ENCODE peak calls at places on chromosomes 5 and 9, in ten cellular contexts. B, H, Q, I, P, K, Y, U, O and G are unnamed samples.

GRCh38 chr9:137387034-137387890 is 35.7 kb downstream of the EXD3 start:
- DNase-seq in H (peak; percentile 15), O (no peak), U (no peak), Q (no peak), K (no peak), P (no peak), B (no peak), I (no peak), Y (no peak), G (peak; percentile 14)

GRCh38 chr5:65809817-65810531 is 88.0 kb downstream of the NLN start:
- DNase-seq in U (no peak), Y (peak; percentile 98), Q (no peak), P (no peak), H (peak; percentile 84), O (peak; percentile 84), I (peak; percentile 21), B (peak; percentile 46), K (no peak), G (peak; percentile 88)

GRCh38 chr5:67059747-67060490 is 136.7 kb downstream of the CD180 start:
- DNase-seq in I (peak; percentile 56), U (peak; percentile 16), P (no peak), O (peak; percentile 9), H (peak; percentile 81), K (no peak), Q (peak; percentile 61), B (peak; percentile 82), Y (peak; percentile 55), G (peak; percentile 89)

GRCh38 chr5:18745591-18745987 is 1111.3 kb downstream of the TAF11L14 start:
- DNase-seq in O (no peak), U (no peak), Y (peak; percentile 1), I (no peak), Q (no peak), B (no peak), K (no peak), P (no peak), H (no peak), G (no peak)

GRCh38 chr9:126836216-126836615 is 24.2 kb upstream of the ZBTB34 start:
- DNase-seq in P (no peak), Q (no peak), O (peak; percentile 57), I (no peak), B (no peak), Y (peak; percentile 28), K (no peak), H (no peak), U (no peak), G (peak; percentile 15)

GRCh38 chr9:97528529-97529230 is 27.2 kb downstream of the TMOD1 start:
- DNase-seq in K (peak; percentile 42), B (no peak), P (peak; percentile 60), Q (no peak), O (no peak), U (no peak), H (no peak), Y (peak; percentile 8), I (peak; percentile 16), G (no peak)

GRCh38 chr5:139105621-139106071 is 92.5 kb downstream of the SIL1 start:
- DNase-seq in H (no peak), U (no peak), Q (no peak), K (no peak), Y (no peak), O (no peak), B (no peak), P (peak; percentile 39), I (no peak), G (no peak)

GRCh38 chr5:58800410-58800809 is 217.5 kb downstream of the RAB3C start:
- DNase-seq in U (no peak), B (no peak), O (no peak), H (no peak), I (no peak), P (no peak), K (no peak), Q (no peak), Y (no peak), G (no peak)

GRCh38 chr9:2017459-2018161 is 2.5 kb downstream of the SMARCA2 start:
- DNase-seq in U (no peak), B (peak; percentile 43), I (peak; percentile 70), H (peak; percentile 79), Q (peak; percentile 37), Y (peak; percentile 79), K (peak; percentile 79), P (peak; percentile 63), O (peak; percentile 90), G (peak; percentile 85)

GRCh38 chr5:172949426-172949825 is 9.8 kb upstream of the RPL26L1 start:
- DNase-seq in K (no peak), U (no peak), I (no peak), H (no peak), B (no peak), O (no peak), Q (no peak), Y (no peak), P (no peak), G (no peak)

GRCh38 chr5:163347671-163348070 is 89.7 kb upstream of the CCNG1 start:
- DNase-seq in Y (peak; percentile 82), K (peak; percentile 60), P (peak; percentile 68), I (peak; percentile 70), H (peak; percentile 83), O (peak; percentile 52), B (peak; percentile 51), U (peak; percentile 4), Q (peak; percentile 8), G (peak; percentile 79)

DNA sequence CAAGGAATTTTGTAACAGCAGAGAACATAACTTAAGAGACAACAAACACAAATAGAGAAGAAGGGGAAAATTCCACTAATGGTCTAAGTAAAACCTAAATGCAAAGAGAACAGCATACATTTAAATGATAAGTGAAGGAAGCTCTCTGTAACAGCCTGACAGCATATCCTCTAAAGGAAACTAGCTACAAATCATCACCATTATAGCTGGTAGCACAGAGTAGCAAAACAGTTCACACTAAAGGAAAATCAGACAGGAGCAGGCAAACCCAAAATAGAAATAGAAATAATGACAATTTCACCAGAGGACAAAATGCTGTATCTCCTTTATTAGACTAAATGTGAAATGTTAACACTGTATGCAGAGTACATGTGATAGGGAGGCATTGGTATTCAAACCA is 532.8 kb downstream of the PTPRD start:
- DNase-seq in U (no peak), H (no peak), I (no peak), P (no peak), B (no peak), Q (no peak), K (no peak), Y (no peak), O (no peak), G (no peak)
- TF ChIP-seq CTCF in U (no peak), H (no peak), I (no peak), P (no peak), B (no peak), Q (no peak), K (no peak), Y (no peak), O (no peak), G (no peak)

GRCh38 chr5:131530706-131531331 is 104.2 kb downstream of the RAPGEF6 start:
- DNase-seq in Q (no peak), I (no peak), P (no peak), O (no peak), Y (no peak), B (no peak), K (no peak), U (no peak), H (no peak), G (no peak)

GRCh38 chr5:131534995-131535394 is 100.0 kb downstream of the RAPGEF6 start:
- DNase-seq in P (no peak), K (no peak), I (no peak), H (peak; percentile 20), O (no peak), U (no peak), B (no peak), Q (no peak), Y (no peak), G (no peak)

GRCh38 chr5:131536211-131536826 is 98.7 kb downstream of the RAPGEF6 start:
- DNase-seq in B (peak; percentile 34), H (peak; percentile 52), Q (no peak), O (no peak), I (no peak), Y (peak; percentile 26), U (no peak), K (peak; percentile 70), P (no peak), G (peak; percentile 31)

GRCh38 chr5:131532016-131532640 is 102.9 kb downstream of the RAPGEF6 start:
- DNase-seq in H (no peak), O (no peak), Q (no peak), K (no peak), I (no peak), Y (peak; percentile 26), U (no peak), B (no peak), P (no peak), G (no peak)

GRCh38 chr5:131533844-131534243 is 101.2 kb downstream of the RAPGEF6 start:
- DNase-seq in P (no peak), U (no peak), O (no peak), Y (no peak), H (no peak), K (no peak), I (no peak), Q (no peak), B (no peak), G (no peak)
- TF ChIP-seq CTCF in P (peak; percentile 9), U (no peak), O (no peak), Y (peak; percentile 32), H (peak; percentile 26), K (no peak), I (peak; percentile 9), Q (peak; percentile 31), B (peak; percentile 33), G (peak; percentile 13)

GRCh38 chr5:76946090-76946489 is 6.8 kb upstream of the CRHBP start:
- DNase-seq in U (no peak), P (no peak), Y (no peak), Q (no peak), H (no peak), B (no peak), K (no peak), O (no peak), I (no peak), G (no peak)
- TF ChIP-seq CTCF in U (no peak), P (no peak), Y (no peak), Q (no peak), H (no peak), B (no peak), K (no peak), O (no peak), I (no peak), G (no peak)

GRCh38 chr9:114006931-114007691 is 71.0 kb downstream of the AMBP start:
- DNase-seq in B (no peak), H (no peak), U (no peak), I (no peak), P (no peak), O (no peak), K (no peak), Y (no peak), Q (no peak), G (no peak)

GRCh38 chr9:114005371-114006154 is 72.5 kb downstream of the AMBP start:
- DNase-seq in K (no peak), O (no peak), Q (no peak), B (no peak), H (no peak), P (no peak), U (no peak), Y (no peak), I (no peak), G (no peak)

GRCh38 chr9:114008667-114009410 is 69.3 kb downstream of the AMBP start:
- DNase-seq in Q (no peak), I (no peak), U (no peak), Y (no peak), P (no peak), H (no peak), O (no peak), K (no peak), B (no peak), G (no peak)

GRCh38 chr9:114006155-114006550 is 71.9 kb downstream of the AMBP start:
- DNase-seq in Y (no peak), I (no peak), H (no peak), K (no peak), P (no peak), Q (no peak), B (no peak), O (no peak), U (no peak), G (no peak)

GRCh38 chr9:114007991-114008666 is 70.0 kb downstream of the AMBP start:
- DNase-seq in I (no peak), Y (no peak), K (no peak), U (no peak), O (no peak), P (no peak), Q (no peak), H (no peak), B (no peak), G (no peak)
- TF ChIP-seq CTCF in I (no peak), Y (no peak), K (no peak), U (no peak), O (no peak), P (no peak), Q (no peak), H (no peak), B (no peak), G (no peak)